ENCODE peak calls at places on chromosomes 11 and 22, in seven cellular contexts. M, V, J, P, F, B and N are unnamed samples.

GRCh38 chr22:33969052-33969451 is 48.8 kb upstream of the LARGE1 start:
- DNase-seq in M (no peak), P (no peak), F (no peak), B (no peak), V (no peak), J (no peak), N (no peak)

GRCh38 chr22:49925525-49926128 is 7.2 kb downstream of the CRELD2 start:
- DNase-seq in J (no peak), M (peak), B (no peak), V (no peak), P (no peak), F (no peak), N (no peak)

GRCh38 chr11:73506038-73506437 is 91.9 kb downstream of the FAM168A start:
- DNase-seq in P (no peak), F (no peak), J (no peak), B (no peak), V (no peak), M (no peak), N (no peak)

GRCh38 chr11:18394928-18395734 is 768 bp downstream of the LDHA start:
- DNase-seq in J (no peak), B (no peak), F (peak), P (no peak), V (peak), M (peak), N (peak)

GRCh38 chr22:38949889-38950405 is 7.5 kb upstream of the APOBEC3A start:
- DNase-seq in M (no peak), V (no peak), F (no peak), J (no peak), P (no peak), B (no peak), N (no peak)

GRCh38 chr11:57239348-57239747 is 2.3 kb upstream of the APLNR start:
- DNase-seq in P (no peak), J (no peak), F (no peak), M (no peak), B (no peak), V (no peak), N (no peak)

GRCh38 chr11:122232985-122233384 is 117.0 kb upstream of the BLID start:
- DNase-seq in M (no peak), F (no peak), J (no peak), V (no peak), B (no peak), P (no peak), N (no peak)

GRCh38 chr11:34192481-34193401 is 87.3 kb downstream of the NAT10 start:
- DNase-seq in B (peak), F (peak), P (no peak), V (peak), M (no peak), J (peak), N (no peak)

GRCh38 chr11:125942276-125942611 is 3.6 kb upstream of the VSIG10L2 start:
- DNase-seq in P (no peak), F (no peak), J (no peak), V (no peak), B (no peak), M (no peak), N (no peak)

GRCh38 chr22:43066844-43067385 is 22.3 kb downstream of the TTLL1 start:
- DNase-seq in J (no peak), P (no peak), B (peak), V (peak), M (no peak), F (no peak), N (no peak)

GRCh38 chr11:110299006-110299785 is 2.8 kb upstream of the RDX start:
- DNase-seq in P (no peak), J (no peak), F (no peak), M (no peak), V (no peak), B (no peak), N (no peak)

GRCh38 chr11:73383249-73384126 is 7.3 kb downstream of the RELT start:
- DNase-seq in M (peak), V (no peak), F (no peak), J (no peak), P (no peak), B (no peak), N (no peak)

DNA sequence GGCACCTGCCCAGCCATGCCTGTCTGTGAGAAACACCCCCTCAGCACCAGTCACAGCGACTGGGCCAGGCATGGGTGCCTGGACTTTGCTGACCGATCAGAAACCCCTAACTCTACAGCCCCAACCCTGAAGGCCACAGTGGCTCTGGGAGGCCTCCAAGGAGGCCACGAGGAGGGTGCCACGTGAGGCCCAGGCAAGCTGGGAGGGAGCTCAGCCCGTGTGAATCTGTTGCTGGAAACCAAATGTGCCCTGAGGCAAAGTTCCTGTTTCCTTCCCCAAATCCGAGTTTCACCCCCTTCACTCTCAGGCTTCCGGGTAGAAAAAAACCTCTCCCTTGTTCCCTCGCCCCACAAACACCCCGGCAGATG is 1.3 kb downstream of the UNC93B1 start:
- DNase-seq in P (no peak), V (no peak), J (no peak), B (no peak), F (no peak), M (peak), N (no peak)
- TF ChIP-seq CTCF in P (no peak), V (no peak), J (no peak), B (no peak), F (no peak), M (no peak), N (no peak)

DNA sequence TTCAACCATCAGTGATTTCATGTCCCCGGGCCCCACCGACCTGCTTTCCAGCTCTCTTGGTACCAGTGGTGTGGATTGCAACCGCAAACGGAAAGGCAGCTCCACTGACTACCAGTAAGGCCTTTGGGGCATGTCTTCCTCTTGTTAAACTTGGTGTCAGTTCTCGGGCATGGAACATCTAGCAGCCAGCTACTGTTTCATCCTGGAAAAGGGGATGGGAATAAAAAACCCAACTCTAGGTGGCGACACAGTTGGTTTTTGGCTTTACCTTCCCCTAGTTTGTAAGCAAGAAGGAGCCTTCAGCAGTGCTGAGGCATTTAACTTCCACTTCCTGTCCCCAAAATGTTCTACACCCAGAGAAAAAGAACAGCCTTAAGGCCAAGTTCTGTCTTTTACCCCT is 76.7 kb downstream of the BMAL1 start:
- DNase-seq in V (no peak), M (peak), P (no peak), F (no peak), B (peak), J (no peak), N (no peak)
- TF ChIP-seq CTCF in V (peak), M (peak), P (no peak), F (no peak), B (peak), J (no peak), N (no peak)

DNA sequence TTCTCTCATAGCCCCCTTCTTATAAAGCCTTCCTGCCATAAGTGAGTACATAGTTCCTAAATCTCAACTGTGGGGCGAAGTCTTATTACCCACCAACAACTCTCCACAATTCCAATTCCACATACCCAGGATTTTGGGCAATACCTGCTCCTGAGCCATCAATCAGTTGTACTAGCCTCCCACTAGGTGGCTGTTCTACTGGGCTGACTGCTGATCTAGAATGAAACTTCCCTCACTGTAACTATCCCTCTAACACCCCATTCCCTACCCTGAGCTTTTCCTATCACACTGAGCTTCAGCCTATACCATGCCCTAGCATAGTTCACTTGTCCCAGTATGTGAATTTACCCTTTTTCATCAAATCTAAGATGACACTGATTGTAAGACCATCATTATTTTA is 52.5 kb downstream of the RRAS2 start:
- DNase-seq in V (no peak), B (no peak), M (no peak), F (no peak), P (no peak), J (no peak), N (no peak)
- TF ChIP-seq CTCF in V (peak), B (peak), M (no peak), F (no peak), P (no peak), J (no peak), N (no peak)

DNA sequence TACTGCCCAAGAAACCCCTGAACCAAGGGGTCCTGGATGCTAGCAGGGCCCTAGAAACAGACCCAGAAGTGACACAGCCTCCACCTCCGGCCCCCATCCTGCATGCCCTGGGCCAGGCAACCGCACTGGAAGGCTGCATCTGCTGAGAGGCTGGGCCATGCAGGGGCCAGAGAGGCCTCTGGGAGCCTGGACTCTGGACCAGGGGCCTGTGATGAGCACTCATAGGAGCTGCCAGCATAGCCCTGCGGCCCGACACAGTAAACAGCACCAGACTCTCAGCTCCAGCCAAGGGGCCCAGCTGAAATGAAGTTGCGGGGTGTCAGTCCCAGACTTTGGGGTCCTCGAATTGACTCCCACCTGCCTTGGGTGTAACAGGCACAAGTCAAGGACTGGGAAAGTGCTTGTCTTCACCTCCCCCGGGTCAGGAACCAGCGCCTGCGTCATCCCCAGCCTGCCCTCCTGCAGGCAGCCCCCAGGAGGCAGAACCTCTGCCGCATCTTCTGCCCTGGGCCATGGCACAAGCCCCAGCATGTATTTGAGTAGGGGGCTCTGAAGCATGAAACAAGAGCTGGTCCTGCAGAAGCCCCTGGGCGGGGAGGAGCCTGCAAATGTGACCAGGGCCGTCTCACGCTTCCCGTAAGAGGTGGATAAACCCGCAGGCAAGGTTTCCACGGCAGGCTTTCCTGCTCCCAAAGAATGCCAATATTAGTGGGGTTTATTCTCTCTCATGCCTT is 25.2 kb upstream of the CCND1 start:
- DNase-seq in B (no peak), F (no peak), V (no peak), J (no peak), M (no peak), P (no peak), N (no peak)
- TF ChIP-seq CTCF in B (no peak), F (no peak), V (peak), J (no peak), M (no peak), P (no peak), N (no peak)

GRCh38 chr11:133082851-133083488 is 449.3 kb downstream of the OPCML start:
- DNase-seq in P (peak), V (peak), M (no peak), J (no peak), B (peak), F (peak), N (peak)
- TF ChIP-seq CTCF in P (peak), V (peak), M (no peak), J (peak), B (peak), F (peak), N (peak)

GRCh38 chr11:8209208-8209807 is 40.5 kb upstream of the RIC3 start:
- DNase-seq in J (no peak), B (no peak), P (no peak), V (no peak), F (peak), M (no peak), N (no peak)
- TF ChIP-seq CTCF in J (peak), B (peak), P (peak), V (peak), F (peak), M (peak), N (peak)